ENCODE peak calls at places on chromosomes 16 and 17, in six cellular contexts. One of them, this sample, is unnamed.

GRCh38 chr16:4213721-4214120 is 28.2 kb downstream of the SRL start:
- DNase-seq in K562: no peak
- DNase-seq in body of pancreas: no peak
- DNase-seq in thyroid gland: peak
- DNase-seq in breast epithelium: peak
- DNase-seq in spleen: no peak
- DNase-seq in this sample: no peak

GRCh38 chr16:10466313-10466712 is 80.5 kb downstream of the ATF7IP2 start:
- DNase-seq in body of pancreas: no peak
- DNase-seq in breast epithelium: no peak
- DNase-seq in spleen: no peak
- DNase-seq in K562: no peak
- DNase-seq in thyroid gland: no peak
- DNase-seq in this sample: no peak

GRCh38 chr16:54718376-54718775 is 212.3 kb upstream of the IRX5 start:
- DNase-seq in K562: no peak
- DNase-seq in body of pancreas: no peak
- DNase-seq in breast epithelium: no peak
- DNase-seq in thyroid gland: no peak
- DNase-seq in spleen: no peak
- DNase-seq in this sample: no peak

GRCh38 chr16:13098536-13098935 is 197.1 kb downstream of the SHISA9 start:
- DNase-seq in breast epithelium: no peak
- DNase-seq in body of pancreas: no peak
- DNase-seq in spleen: no peak
- DNase-seq in thyroid gland: no peak
- DNase-seq in K562: no peak
- DNase-seq in this sample: no peak

GRCh38 chr17:78258323-78259229 is 27.1 kb downstream of the TMEM235 start:
- DNase-seq in thyroid gland: no peak
- DNase-seq in spleen: peak
- DNase-seq in breast epithelium: no peak
- DNase-seq in K562: peak
- DNase-seq in body of pancreas: peak
- DNase-seq in this sample: no peak

GRCh38 chr16:80265624-80266306 is 275.0 kb upstream of the DYNLRB2 start:
- DNase-seq in body of pancreas: peak
- DNase-seq in spleen: no peak
- DNase-seq in thyroid gland: no peak
- DNase-seq in K562: no peak
- DNase-seq in breast epithelium: no peak
- DNase-seq in this sample: no peak

GRCh38 chr17:77501101-77501566 is 360.4 kb downstream of the SEC14L1 start:
- DNase-seq in body of pancreas: no peak
- DNase-seq in thyroid gland: no peak
- DNase-seq in breast epithelium: no peak
- DNase-seq in spleen: peak
- DNase-seq in K562: peak
- DNase-seq in this sample: no peak

GRCh38 chr16:86783626-86784266 is 205.4 kb downstream of the FOXL1 start:
- DNase-seq in body of pancreas: no peak
- DNase-seq in spleen: no peak
- DNase-seq in thyroid gland: no peak
- DNase-seq in breast epithelium: peak
- DNase-seq in K562: no peak
- DNase-seq in this sample: peak

GRCh38 chr17:81295678-81296381 is 723 bp upstream of the SLC38A10 start:
- DNase-seq in K562: peak
- DNase-seq in spleen: no peak
- DNase-seq in thyroid gland: peak
- DNase-seq in breast epithelium: peak
- DNase-seq in body of pancreas: peak
- DNase-seq in this sample: peak

GRCh38 chr17:3917391-3917931 is 1.2 kb upstream of the P2RX1 start:
- DNase-seq in body of pancreas: peak
- DNase-seq in breast epithelium: no peak
- DNase-seq in thyroid gland: peak
- DNase-seq in spleen: peak
- DNase-seq in K562: peak
- DNase-seq in this sample: no peak

GRCh38 chr17:42387221-42387657 is 1.0 kb downstream of the STAT3 start:
- DNase-seq in body of pancreas: peak
- DNase-seq in thyroid gland: no peak
- DNase-seq in breast epithelium: no peak
- DNase-seq in spleen: no peak
- DNase-seq in K562: peak
- DNase-seq in this sample: peak

GRCh38 chr16:81823111-81823510 is 44.0 kb downstream of the PLCG2 start:
- DNase-seq in body of pancreas: peak
- DNase-seq in breast epithelium: no peak
- DNase-seq in K562: no peak
- DNase-seq in spleen: peak
- DNase-seq in thyroid gland: peak
- DNase-seq in this sample: no peak

GRCh38 chr16:19771796-19772195 is 53.7 kb downstream of the IQCK start:
- DNase-seq in breast epithelium: no peak
- DNase-seq in body of pancreas: no peak
- DNase-seq in K562: no peak
- DNase-seq in thyroid gland: no peak
- DNase-seq in spleen: no peak
- DNase-seq in this sample: no peak

GRCh38 chr16:67992661-67993206 is 6.5 kb downstream of the DPEP2 start:
- DNase-seq in breast epithelium: no peak
- DNase-seq in spleen: no peak
- DNase-seq in body of pancreas: no peak
- DNase-seq in K562: no peak
- DNase-seq in thyroid gland: no peak
- DNase-seq in this sample: no peak

GRCh38 chr17:73343168-73343634 is 31.4 kb upstream of the CDC42EP4 start:
- DNase-seq in K562: peak
- DNase-seq in body of pancreas: peak
- DNase-seq in breast epithelium: peak
- DNase-seq in spleen: no peak
- DNase-seq in thyroid gland: peak
- DNase-seq in this sample: no peak

GRCh38 chr17:80264048-80264792 is 3.6 kb downstream of the RNF213 start:
- DNase-seq in spleen: peak
- DNase-seq in body of pancreas: no peak
- DNase-seq in K562: no peak
- DNase-seq in breast epithelium: no peak
- DNase-seq in thyroid gland: no peak
- DNase-seq in this sample: no peak

GRCh38 chr16:89567656-89568594 is 7.4 kb downstream of the RPL13 start:
- DNase-seq in thyroid gland: no peak
- DNase-seq in K562: no peak
- DNase-seq in body of pancreas: no peak
- DNase-seq in breast epithelium: no peak
- DNase-seq in spleen: no peak
- DNase-seq in this sample: no peak

GRCh38 chr16:54545890-54546476 is 259.4 kb upstream of the IRX3 start:
- DNase-seq in body of pancreas: no peak
- DNase-seq in breast epithelium: no peak
- DNase-seq in spleen: no peak
- DNase-seq in thyroid gland: no peak
- DNase-seq in K562: no peak
- DNase-seq in this sample: no peak

GRCh38 chr17:34979650-34980352 is 511 bp upstream of the LIG3 start:
- DNase-seq in K562: peak
- DNase-seq in breast epithelium: no peak
- DNase-seq in spleen: no peak
- DNase-seq in body of pancreas: no peak
- DNase-seq in thyroid gland: no peak
- DNase-seq in this sample: no peak

GRCh38 chr17:59963738-59964454 is 644 bp downstream of the RNFT1 start:
- DNase-seq in K562: peak
- DNase-seq in breast epithelium: peak
- DNase-seq in spleen: peak
- DNase-seq in thyroid gland: peak
- DNase-seq in body of pancreas: peak
- DNase-seq in this sample: peak

GRCh38 chr17:59962739-59963318 is 1.7 kb downstream of the RNFT1 start:
- DNase-seq in spleen: no peak
- DNase-seq in K562: no peak
- DNase-seq in body of pancreas: no peak
- DNase-seq in breast epithelium: no peak
- DNase-seq in thyroid gland: no peak
- DNase-seq in this sample: no peak

GRCh38 chr17:59964455-59965328 is at the start of gene RNFT1:
- DNase-seq in breast epithelium: peak
- DNase-seq in K562: peak
- DNase-seq in spleen: peak
- DNase-seq in thyroid gland: peak
- DNase-seq in body of pancreas: peak
- DNase-seq in this sample: peak
- TF ChIP-seq POLR2A in breast epithelium: peak
- TF ChIP-seq POLR2A in K562: peak
- TF ChIP-seq POLR2A in spleen: peak
- TF ChIP-seq POLR2A in thyroid gland: peak
- TF ChIP-seq POLR2A in body of pancreas: peak
- TF ChIP-seq POLR2A in this sample: peak

DNA sequence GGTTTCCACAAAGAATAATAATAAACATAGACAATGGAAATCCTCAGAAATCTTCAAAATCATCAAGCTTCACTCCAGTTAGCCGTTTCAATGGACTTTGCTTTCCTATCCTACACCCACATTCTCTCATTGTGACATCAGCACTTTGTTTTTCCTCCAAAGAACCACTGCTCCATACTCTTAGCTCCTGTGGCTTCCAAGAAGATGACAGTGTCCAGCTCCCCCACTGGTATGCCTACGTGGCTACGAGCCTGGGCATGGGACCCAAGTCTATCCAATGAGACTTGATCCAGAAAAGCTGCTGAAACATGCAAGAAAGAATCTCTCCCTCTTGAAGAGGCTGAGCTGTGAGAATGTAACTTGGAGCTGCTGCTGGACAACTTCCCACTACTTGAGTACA is 9.5 kb downstream of the TOX3 start:
- DNase-seq in breast epithelium: no peak
- DNase-seq in spleen: no peak
- DNase-seq in K562: no peak
- DNase-seq in thyroid gland: no peak
- DNase-seq in body of pancreas: no peak
- DNase-seq in this sample: no peak
- TF ChIP-seq POLR2A in breast epithelium: no peak
- TF ChIP-seq POLR2A in spleen: no peak
- TF ChIP-seq POLR2A in K562: no peak
- TF ChIP-seq POLR2A in thyroid gland: no peak
- TF ChIP-seq POLR2A in body of pancreas: no peak
- TF ChIP-seq POLR2A in this sample: no peak

GRCh38 chr17:66191607-66192377 is at the start of gene CEP112:
- DNase-seq in K562: peak
- DNase-seq in body of pancreas: peak
- DNase-seq in spleen: peak
- DNase-seq in breast epithelium: peak
- DNase-seq in thyroid gland: peak
- DNase-seq in this sample: peak
- TF ChIP-seq POLR2A in K562: no peak
- TF ChIP-seq POLR2A in body of pancreas: peak
- TF ChIP-seq POLR2A in spleen: no peak
- TF ChIP-seq POLR2A in breast epithelium: no peak
- TF ChIP-seq POLR2A in thyroid gland: peak
- TF ChIP-seq POLR2A in this sample: peak

GRCh38 chr16:56664506-56664905 is 3.4 kb downstream of the MT1G start:
- DNase-seq in body of pancreas: no peak
- DNase-seq in thyroid gland: no peak
- DNase-seq in K562: no peak
- DNase-seq in spleen: no peak
- DNase-seq in breast epithelium: no peak
- DNase-seq in this sample: no peak

GRCh38 chr16:56670640-56670934 is 973 bp downstream of the MT1H start:
- DNase-seq in thyroid gland: no peak
- DNase-seq in spleen: no peak
- DNase-seq in K562: no peak
- DNase-seq in breast epithelium: no peak
- DNase-seq in body of pancreas: no peak
- DNase-seq in this sample: no peak

GRCh38 chr16:56669840-56670639 is 426 bp downstream of the MT1H start:
- DNase-seq in body of pancreas: no peak
- DNase-seq in spleen: no peak
- DNase-seq in thyroid gland: peak
- DNase-seq in breast epithelium: no peak
- DNase-seq in K562: no peak
- DNase-seq in this sample: no peak

GRCh38 chr16:56669005-56669839 is at the start of gene MT1H:
- DNase-seq in breast epithelium: no peak
- DNase-seq in thyroid gland: peak
- DNase-seq in spleen: no peak
- DNase-seq in K562: no peak
- DNase-seq in body of pancreas: peak
- DNase-seq in this sample: no peak

DNA sequence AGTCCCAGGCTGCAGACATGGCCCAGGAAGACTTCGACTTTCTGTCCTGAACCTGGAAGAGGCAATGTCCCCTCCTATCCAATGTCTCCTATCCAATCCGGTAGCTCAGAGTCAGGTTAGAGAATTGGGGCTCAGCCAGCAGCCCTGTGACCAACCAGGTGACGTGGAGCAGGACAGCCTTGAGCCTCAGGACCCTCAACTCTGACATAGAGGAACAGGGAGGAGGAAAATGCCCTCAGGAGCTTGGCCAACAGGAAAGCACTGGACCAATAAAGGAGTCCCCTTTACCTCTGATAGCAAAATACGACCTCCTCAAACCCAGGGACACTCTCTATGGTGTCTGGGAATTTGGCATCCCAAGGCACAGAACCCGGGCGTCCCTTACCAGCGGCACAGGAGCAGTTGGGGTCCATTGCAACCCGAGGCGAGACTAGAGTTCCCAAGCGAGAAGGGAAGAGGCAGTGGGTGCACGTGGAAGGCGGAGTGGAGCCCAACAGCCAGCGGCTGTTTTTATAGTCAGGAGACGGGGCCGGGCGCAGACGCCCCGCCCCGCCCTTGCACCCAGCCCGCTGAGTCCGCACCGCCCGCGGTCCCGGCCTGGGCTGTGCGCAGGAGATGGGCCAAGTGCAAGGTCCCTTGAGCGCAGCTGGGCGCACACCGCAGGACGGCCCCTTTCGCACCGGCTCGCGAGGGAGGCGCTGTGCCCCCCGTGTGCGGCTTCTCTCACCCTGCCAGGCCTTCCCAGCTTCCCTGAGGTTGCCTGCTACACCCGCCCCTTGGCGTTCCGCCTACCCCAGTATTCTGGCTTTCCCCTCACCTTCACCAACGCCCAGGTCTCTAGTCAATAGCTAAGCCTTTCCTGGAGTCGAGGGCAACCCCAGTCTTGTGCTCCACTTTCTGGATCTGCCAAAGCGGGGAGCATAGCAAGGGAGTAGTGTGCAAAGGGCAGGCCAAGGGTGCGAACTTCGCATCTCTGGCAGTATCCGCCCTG is at the start of gene MT1G:
- DNase-seq in K562: no peak
- DNase-seq in thyroid gland: peak
- DNase-seq in body of pancreas: peak
- DNase-seq in spleen: no peak
- DNase-seq in breast epithelium: no peak
- DNase-seq in this sample: peak
- TF ChIP-seq POLR2A in K562: no peak
- TF ChIP-seq POLR2A in thyroid gland: peak
- TF ChIP-seq POLR2A in body of pancreas: peak
- TF ChIP-seq POLR2A in spleen: no peak
- TF ChIP-seq POLR2A in breast epithelium: no peak
- TF ChIP-seq POLR2A in this sample: no peak

GRCh38 chr17:45147581-45148182 is 593 bp upstream of the HEXIM1 start:
- DNase-seq in breast epithelium: peak
- DNase-seq in spleen: peak
- DNase-seq in K562: peak
- DNase-seq in thyroid gland: peak
- DNase-seq in body of pancreas: peak
- DNase-seq in this sample: peak
- TF ChIP-seq POLR2A in breast epithelium: peak
- TF ChIP-seq POLR2A in spleen: peak
- TF ChIP-seq POLR2A in K562: no peak
- TF ChIP-seq POLR2A in thyroid gland: no peak
- TF ChIP-seq POLR2A in body of pancreas: no peak
- TF ChIP-seq POLR2A in this sample: peak